ENCODE peak calls at places on chromosome 13, in seven cellular contexts. M, G, D, Q, Z, B and H are unnamed samples. For H3K4me1 and H3K27me3, the result is how much of the 10 kb centered on the place peaks cover.

GRCh38 chr13:49998714-49999624 is 2.1 kb downstream of the TRIM13 start:
- DNase-seq in M (no peak), Q (no peak), Z (no peak), B (no peak), G (no peak), D (no peak), H (no peak)

GRCh38 chr13:40371531-40372125 is 294.8 kb downstream of the FOXO1 start:
- DNase-seq in M (no peak), D (no peak), Q (no peak), B (no peak), Z (no peak), G (no peak), H (no peak)

GRCh38 chr13:93450226-93450625 is 223.6 kb downstream of the GPC6 start:
- DNase-seq in B (no peak), Z (no peak), Q (peak), M (no peak), G (no peak), D (no peak), H (no peak)

GRCh38 chr13:64154514-64154913 is 2738.9 kb upstream of the PCDH20 start:
- DNase-seq in Z (no peak), M (peak), B (no peak), D (no peak), Q (peak), G (no peak), H (no peak)

GRCh38 chr13:37944476-37945442 is 75.2 kb upstream of the TRPC4 start:
- DNase-seq in Z (no peak), B (no peak), G (no peak), M (no peak), D (no peak), Q (peak), H (no peak)

GRCh38 chr13:27627377-27627776 is 5.7 kb downstream of the POLR1D start:
- DNase-seq in D (no peak), Z (no peak), B (no peak), M (no peak), G (no peak), Q (no peak), H (no peak)

GRCh38 chr13:89401209-89401810 is 1730.1 kb downstream of the SLITRK5 start:
- DNase-seq in M (no peak), D (no peak), G (no peak), Q (peak), B (no peak), Z (no peak), H (no peak)

GRCh38 chr13:36325912-36326311 is 20.3 kb downstream of the SPART start:
- DNase-seq in Q (no peak), M (no peak), B (no peak), D (no peak), G (no peak), Z (no peak), H (no peak)

GRCh38 chr13:91346848-91347211 is 657 bp upstream of the MIR17HG start:
- DNase-seq in Q (no peak), G (peak), M (no peak), Z (no peak), B (no peak), D (no peak), H (peak)

GRCh38 chr13:108662528-108662927 is 33.1 kb downstream of the MYO16 start:
- DNase-seq in G (no peak), M (no peak), B (no peak), Q (no peak), D (no peak), Z (no peak), H (no peak)

GRCh38 chr13:113186061-113186900 is 22.2 kb downstream of the PCID2 start:
- DNase-seq in M (no peak), G (no peak), Q (no peak), D (no peak), Z (no peak), B (no peak), H (no peak)

GRCh38 chr13:20673711-20674110 is 29.8 kb upstream of the IL17D start:
- DNase-seq in G (no peak), M (no peak), Z (no peak), Q (no peak), D (no peak), B (no peak), H (no peak)

GRCh38 chr13:21022694-21023325 is 38.6 kb downstream of the LATS2 start:
- DNase-seq in M (no peak), Q (no peak), G (no peak), Z (no peak), B (no peak), D (no peak), H (no peak)

GRCh38 chr13:30457306-30457891 is 8.3 kb downstream of the HMGB1 start:
- DNase-seq in Q (no peak), D (no peak), Z (no peak), G (no peak), B (no peak), M (no peak), H (no peak)

GRCh38 chr13:30453727-30454126 is 12.0 kb downstream of the HMGB1 start:
- DNase-seq in B (no peak), Z (no peak), Q (peak), D (no peak), M (no peak), G (no peak), H (no peak)

GRCh38 chr13:30454991-30455390 is 10.7 kb downstream of the HMGB1 start:
- DNase-seq in Z (no peak), B (no peak), M (no peak), G (no peak), Q (no peak), D (no peak), H (no peak)

GRCh38 chr13:30456290-30456689 is 9.4 kb downstream of the HMGB1 start:
- DNase-seq in D (no peak), Q (no peak), Z (no peak), M (no peak), G (no peak), B (no peak), H (no peak)
- H3K4me1 ChIP-seq in D (under half), Q (under half), Z (under half), M (under half), G (under half), B (under half), H (under half)

GRCh38 chr13:110680852-110681251 is 25.1 kb downstream of the CARS2 start:
- DNase-seq in Z (no peak), D (no peak), B (no peak), M (peak), G (no peak), Q (no peak), H (no peak)
- TF ChIP-seq CTCF in Z (no peak), D (peak), B (no peak), M (peak), G (peak), Q (peak), H (no peak)

DNA sequence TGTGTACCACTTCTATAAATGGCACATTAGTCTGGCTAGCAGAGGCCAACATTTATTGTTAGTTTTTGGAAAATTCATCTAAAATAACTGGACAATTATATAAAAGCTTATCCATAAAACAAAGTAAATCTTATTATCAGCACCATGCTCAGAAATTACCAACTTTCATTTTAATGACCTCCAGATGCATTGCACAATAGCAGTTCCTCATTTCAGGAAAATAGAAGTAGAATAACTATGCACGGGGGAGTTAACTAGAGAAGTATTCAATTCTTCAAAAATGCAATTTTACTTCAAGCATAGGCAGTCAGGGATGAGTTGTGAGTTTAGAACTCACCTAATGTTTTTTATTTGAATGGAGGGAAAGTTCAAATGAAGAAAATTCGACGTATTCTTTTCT is 1023.5 kb downstream of the PCDH17 start:
- DNase-seq in D (no peak), Z (no peak), M (no peak), B (no peak), G (no peak), Q (no peak), H (no peak)
- H3K27me3 ChIP-seq in D (under half), Z (under half), M (under half), B (under half), G (under half), Q (under half), H (under half)

GRCh38 chr13:51638497-51638871 is 54.2 kb downstream of the WDFY2 start:
- DNase-seq in B (no peak), G (no peak), Z (no peak), Q (no peak), D (no peak), M (no peak), H (no peak)
- H3K4me1 ChIP-seq in B (under half), G (under half), Z (under half), Q (under half), D (under half), M (under half), H (under half)